ENCODE peak calls at places on chromosomes 2 and 18, in eight cellular contexts. N, W, Q, E, Y, L, P and B are unnamed samples. For H3K4me1, the result is how much of the 10 kb centered on the place peaks cover.

GRCh38 chr18:24341361-24341760 is 56.3 kb downstream of the OSBPL1A start:
- DNase-seq in N (no peak), W (no peak), Q (no peak), E (peak), Y (no peak), L (no peak), P (no peak), B (no peak)

GRCh38 chr2:158806941-158807340 is 11.8 kb downstream of the DAPL1 start:
- DNase-seq in N (no peak), W (no peak), Q (no peak), E (no peak), Y (no peak), L (no peak), P (no peak), B (no peak)

GRCh38 chr18:38545071-38545470 is 979.5 kb upstream of the CELF4 start:
- DNase-seq in N (no peak), W (no peak), Q (no peak), E (no peak), Y (no peak), L (peak), P (peak), B (no peak)

GRCh38 chr2:160241251-160242137 is 41.4 kb upstream of the ITGB6 start:
- DNase-seq in N (peak), W (peak), Q (peak), E (peak), Y (peak), L (no peak), P (peak), B (peak)

GRCh38 chr2:43057742-43058706 is 168.4 kb downstream of the ZFP36L2 start:
- DNase-seq in N (no peak), W (no peak), Q (no peak), E (no peak), Y (no peak), L (peak), P (no peak), B (no peak)

GRCh38 chr2:235070063-235070706 is 118.4 kb downstream of the SH3BP4 start:
- DNase-seq in N (no peak), W (no peak), Q (no peak), E (no peak), Y (no peak), L (peak), P (peak), B (no peak)

GRCh38 chr2:189836644-189837043 is 52.4 kb downstream of the PMS1 start:
- DNase-seq in N (no peak), W (no peak), Q (peak), E (peak), Y (no peak), L (no peak), P (no peak), B (no peak)

GRCh38 chr18:74498712-74499629 is 2.8 kb downstream of the CNDP2 start:
- DNase-seq in N (peak), W (peak), Q (no peak), E (no peak), Y (no peak), L (no peak), P (no peak), B (peak)

GRCh38 chr18:57925706-57926105 is 118.3 kb upstream of the NEDD4L start:
- DNase-seq in N (no peak), W (no peak), Q (no peak), E (peak), Y (no peak), L (no peak), P (peak), B (no peak)

GRCh38 chr2:171174075-171174474 is 13.4 kb upstream of the TLK1 start:
- DNase-seq in N (no peak), W (no peak), Q (no peak), E (no peak), Y (no peak), L (no peak), P (peak), B (no peak)

GRCh38 chr2:188294547-188294946 is 2.9 kb downstream of the GULP1 start:
- DNase-seq in N (no peak), W (no peak), Q (no peak), E (peak), Y (no peak), L (no peak), P (no peak), B (no peak)

GRCh38 chr2:188291142-188291616 is 495 bp upstream of the GULP1 start:
- DNase-seq in N (peak), W (peak), Q (no peak), E (peak), Y (no peak), L (peak), P (no peak), B (no peak)

GRCh38 chr2:188293601-188294482 is 2.2 kb downstream of the GULP1 start:
- DNase-seq in N (peak), W (peak), Q (peak), E (peak), Y (peak), L (peak), P (peak), B (peak)

GRCh38 chr2:188292446-188293239 is 969 bp downstream of the GULP1 start:
- DNase-seq in N (peak), W (peak), Q (peak), E (peak), Y (peak), L (peak), P (peak), B (peak)

GRCh38 chr2:188291617-188292445 is at the start of gene GULP1:
- DNase-seq in N (peak), W (peak), Q (no peak), E (peak), Y (no peak), L (peak), P (peak), B (peak)
- TF ChIP-seq CTCF in N (peak), W (peak), Q (peak), E (peak), Y (peak), L (peak), P (peak), B (peak)

GRCh38 chr2:207143474-207144190 is 22.1 kb downstream of the KLF7 start:
- DNase-seq in N (peak), W (peak), Q (no peak), E (no peak), Y (no peak), L (peak), P (no peak), B (peak)

GRCh38 chr2:207144191-207144795 is 21.5 kb downstream of the KLF7 start:
- DNase-seq in N (no peak), W (no peak), Q (no peak), E (no peak), Y (no peak), L (no peak), P (no peak), B (no peak)

GRCh38 chr2:207143131-207143473 is 22.6 kb downstream of the KLF7 start:
- DNase-seq in N (no peak), W (no peak), Q (no peak), E (no peak), Y (no peak), L (no peak), P (no peak), B (no peak)

GRCh38 chr2:207141381-207141780 is 24.4 kb downstream of the KLF7 start:
- DNase-seq in N (no peak), W (no peak), Q (no peak), E (no peak), Y (no peak), L (no peak), P (no peak), B (no peak)

GRCh38 chr2:207142461-207142860 is 23.3 kb downstream of the KLF7 start:
- DNase-seq in N (no peak), W (no peak), Q (no peak), E (no peak), Y (no peak), L (no peak), P (no peak), B (no peak)
- H3K4me1 ChIP-seq in N (half or more), W (under half), Q (under half), E (under half), Y (under half), L (under half), P (under half), B (under half)

GRCh38 chr2:217090884-217091283 is 231.0 kb upstream of the TNP1 start:
- DNase-seq in N (no peak), W (no peak), Q (no peak), E (no peak), Y (no peak), L (no peak), P (no peak), B (no peak)

GRCh38 chr2:217090024-217090473 is 230.2 kb upstream of the TNP1 start:
- DNase-seq in N (no peak), W (no peak), Q (no peak), E (peak), Y (no peak), L (no peak), P (no peak), B (no peak)

GRCh38 chr2:217086038-217086522 is 226.2 kb upstream of the TNP1 start:
- DNase-seq in N (no peak), W (no peak), Q (no peak), E (peak), Y (no peak), L (no peak), P (no peak), B (no peak)

GRCh38 chr2:217091531-217091930 is 231.7 kb upstream of the TNP1 start:
- DNase-seq in N (no peak), W (no peak), Q (no peak), E (no peak), Y (no peak), L (no peak), P (no peak), B (no peak)

GRCh38 chr2:217085543-217085942 is 225.7 kb upstream of the TNP1 start:
- DNase-seq in N (no peak), W (no peak), Q (no peak), E (peak), Y (no peak), L (no peak), P (no peak), B (no peak)
- TF ChIP-seq CTCF in N (no peak), W (no peak), Q (no peak), E (peak), Y (no peak), L (no peak), P (peak), B (no peak)

GRCh38 chr2:44989176-44989575 is 20.1 kb downstream of the SIX2 start:
- DNase-seq in N (no peak), W (no peak), Q (no peak), E (no peak), Y (no peak), L (no peak), P (no peak), B (no peak)
- H3K4me1 ChIP-seq in N (under half), W (under half), Q (under half), E (under half), Y (under half), L (under half), P (under half), B (under half)

GRCh38 chr2:96231316-96231715 is 22.7 kb upstream of the STARD7 start:
- DNase-seq in N (no peak), W (no peak), Q (no peak), E (no peak), Y (no peak), L (no peak), P (peak), B (no peak)

GRCh38 chr2:96238266-96238665 is 27.5 kb downstream of the TMEM127 start:
- DNase-seq in N (no peak), W (no peak), Q (no peak), E (no peak), Y (no peak), L (no peak), P (no peak), B (peak)

GRCh38 chr2:96239091-96239490 is 26.7 kb downstream of the TMEM127 start:
- DNase-seq in N (no peak), W (no peak), Q (no peak), E (no peak), Y (no peak), L (no peak), P (no peak), B (peak)

GRCh38 chr2:96236882-96237281 is 28.3 kb upstream of the STARD7 start:
- DNase-seq in N (no peak), W (no peak), Q (no peak), E (no peak), Y (no peak), L (no peak), P (no peak), B (peak)

DNA sequence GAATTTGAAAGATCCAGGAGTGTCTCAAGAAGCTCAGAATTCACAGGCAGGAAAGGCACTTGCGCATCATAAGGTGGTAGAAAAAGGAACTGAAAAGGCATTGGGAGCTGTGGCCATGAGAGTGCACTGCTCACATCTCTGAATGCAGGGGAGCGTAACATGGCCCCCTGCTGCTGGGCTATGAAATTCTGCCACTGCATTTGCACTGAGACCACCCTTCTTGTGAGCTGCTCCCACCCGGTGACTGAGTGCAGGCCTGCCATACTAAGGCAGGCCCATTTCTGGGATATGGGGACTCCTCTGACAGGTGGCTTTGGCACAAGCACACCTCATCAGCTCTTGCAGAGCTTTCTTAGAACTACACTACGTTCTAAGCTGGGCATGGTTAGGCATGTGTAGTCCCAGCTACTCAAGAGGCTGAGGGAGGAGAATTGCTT is 25.3 kb upstream of the STARD7 start:
- DNase-seq in N (no peak), W (no peak), Q (no peak), E (no peak), Y (no peak), L (no peak), P (no peak), B (no peak)
- TF ChIP-seq CTCF in N (no peak), W (no peak), Q (no peak), E (no peak), Y (no peak), L (no peak), P (no peak), B (no peak)

GRCh38 chr2:73933194-73933593 is 6.5 kb downstream of the DGUOK start:
- DNase-seq in N (no peak), W (no peak), Q (no peak), E (peak), Y (no peak), L (no peak), P (no peak), B (no peak)

GRCh38 chr2:73931531-73932500 is 5.1 kb downstream of the DGUOK start:
- DNase-seq in N (no peak), W (no peak), Q (no peak), E (peak), Y (no peak), L (no peak), P (peak), B (no peak)

GRCh38 chr2:73928995-73929394 is 2.3 kb downstream of the DGUOK start:
- DNase-seq in N (no peak), W (peak), Q (no peak), E (no peak), Y (no peak), L (no peak), P (no peak), B (no peak)

GRCh38 chr2:73927344-73927743 is 664 bp downstream of the DGUOK start:
- DNase-seq in N (no peak), W (no peak), Q (no peak), E (no peak), Y (no peak), L (no peak), P (no peak), B (no peak)

DNA sequence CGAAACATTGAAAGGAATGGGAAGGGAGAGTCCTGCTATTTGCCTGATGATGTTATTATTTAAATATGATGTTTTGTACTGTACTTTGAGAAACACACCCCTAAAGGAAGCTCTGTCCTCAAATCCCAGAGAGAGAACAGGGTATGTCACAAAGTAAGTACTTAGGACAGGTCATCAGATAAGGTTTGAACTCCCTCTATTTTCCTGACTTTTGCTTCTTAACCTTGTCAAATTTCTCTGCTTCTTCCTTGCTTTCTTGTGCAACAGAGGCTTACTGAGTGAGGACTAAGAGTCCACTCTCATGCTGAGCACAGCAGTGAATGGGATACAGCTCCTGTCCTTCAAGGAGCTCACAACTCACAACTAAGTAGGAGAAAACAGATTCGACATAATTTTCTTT is 3.7 kb downstream of the DGUOK start:
- DNase-seq in N (no peak), W (no peak), Q (no peak), E (no peak), Y (no peak), L (no peak), P (no peak), B (no peak)
- H3K4me1 ChIP-seq in N (half or more), W (under half), Q (under half), E (under half), Y (under half), L (under half), P (under half), B (under half)

DNA sequence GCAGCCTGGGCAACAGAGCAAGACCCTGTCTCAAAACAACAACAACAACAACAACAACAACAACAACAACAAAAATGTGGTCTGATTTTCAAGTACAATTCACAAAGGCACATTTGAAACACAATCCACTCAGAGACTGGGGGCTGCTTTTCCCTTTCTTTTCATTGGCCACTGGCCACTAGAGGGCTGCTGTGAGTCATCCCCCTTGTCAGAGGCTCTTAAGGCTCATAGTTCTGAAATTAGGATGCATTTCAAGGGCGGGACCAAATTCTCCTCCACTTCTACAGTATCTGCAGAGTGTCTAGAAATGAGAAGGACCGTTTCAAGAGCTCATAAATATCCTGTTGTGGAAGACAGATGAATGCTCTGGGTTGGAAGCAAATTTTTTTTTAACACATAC is 285.4 kb downstream of the NRXN1 start:
- DNase-seq in N (no peak), W (no peak), Q (no peak), E (peak), Y (peak), L (peak), P (peak), B (no peak)
- TF ChIP-seq CTCF in N (no peak), W (no peak), Q (peak), E (peak), Y (peak), L (peak), P (peak), B (peak)

GRCh38 chr2:7454592-7454991 is 537.4 kb downstream of the RNF144A start:
- DNase-seq in N (no peak), W (no peak), Q (no peak), E (no peak), Y (no peak), L (no peak), P (no peak), B (no peak)

GRCh38 chr2:7452110-7452851 is 535.1 kb downstream of the RNF144A start:
- DNase-seq in N (no peak), W (no peak), Q (no peak), E (no peak), Y (no peak), L (no peak), P (no peak), B (no peak)

GRCh38 chr2:7449287-7449686 is 532.1 kb downstream of the RNF144A start:
- DNase-seq in N (no peak), W (no peak), Q (no peak), E (no peak), Y (no peak), L (no peak), P (no peak), B (no peak)

GRCh38 chr2:7448578-7449264 is 531.5 kb downstream of the RNF144A start:
- DNase-seq in N (no peak), W (no peak), Q (no peak), E (no peak), Y (no peak), L (no peak), P (no peak), B (no peak)

DNA sequence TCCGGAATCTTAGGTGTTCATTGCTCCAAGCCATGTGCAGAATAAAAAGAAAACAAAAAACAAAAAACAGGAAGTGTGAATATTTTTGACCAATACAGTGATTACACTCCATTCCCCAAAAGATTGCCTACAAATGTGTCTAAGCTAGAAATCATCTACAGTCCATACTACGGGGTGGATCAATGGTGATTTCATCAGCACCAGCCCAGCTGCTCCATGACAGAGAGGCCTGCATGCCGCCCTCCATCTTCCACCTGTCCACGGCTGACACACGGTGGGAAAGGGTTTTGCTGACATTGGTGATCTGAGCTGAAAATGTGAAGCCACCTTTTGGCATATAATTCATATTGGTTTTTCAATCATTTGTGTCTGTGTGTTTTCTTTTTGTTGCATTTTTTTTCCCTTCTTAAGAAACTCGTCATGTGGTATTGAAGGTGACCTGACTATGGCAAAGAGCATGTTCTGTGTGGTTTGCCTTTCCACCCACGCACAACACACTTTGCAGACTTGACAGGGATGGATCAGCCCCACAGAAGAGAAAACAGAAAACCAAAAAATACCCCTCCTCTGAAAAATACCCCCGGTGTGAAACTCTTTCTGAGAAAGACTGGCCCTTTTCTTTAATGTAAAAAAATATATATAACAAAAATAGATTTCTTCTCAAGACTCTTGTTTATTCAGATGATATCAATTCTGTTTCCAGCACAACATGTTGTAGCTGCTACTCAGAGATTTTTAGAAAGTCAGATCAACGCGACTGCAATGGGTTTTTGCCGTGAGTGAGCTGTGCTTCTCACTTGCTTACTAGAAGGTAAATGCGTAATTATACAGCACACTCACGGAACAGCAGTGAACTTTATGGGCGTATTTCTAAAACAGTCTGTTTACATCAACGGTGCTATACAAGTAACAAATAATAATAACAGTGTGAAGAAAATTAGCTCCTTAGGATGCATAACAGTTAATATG is 533.3 kb downstream of the RNF144A start:
- DNase-seq in N (no peak), W (no peak), Q (no peak), E (no peak), Y (no peak), L (no peak), P (no peak), B (no peak)
- H3K4me1 ChIP-seq in N (under half), W (under half), Q (under half), E (under half), Y (under half), L (under half), P (under half), B (under half)